ENCODE peak calls at places on chromosomes 3 and 15, in seven cellular contexts. U is iPS-NIHi11; B is PC-3; W is progenitor cell of endocrine pancreas; C is HTR-8/SVneo; P is AG09319; J is activated CD4-positive, alpha-beta T cell treated with anti-CD3 and anti-CD28 coated beads, Interleukin-2, amount 10 ng/mL, durations not matched to agents 7 days and 5 days. G is an unnamed sample.

GRCh38 chr3:193317901-193318300 is 60.7 kb downstream of the ATP13A5 start:
- DNase-seq in B (no peak), J (no peak), C (no peak), U (no peak), P (no peak), W (no peak), G (no peak)

GRCh38 chr3:129196601-129197000 is 12.9 kb upstream of the CNBP start:
- DNase-seq in P (no peak), W (no peak), B (no peak), U (no peak), J (no peak), C (no peak), G (no peak)

GRCh38 chr15:40357723-40358491 is at the start of gene DISP2:
- DNase-seq in U (peak), J (peak), C (peak), W (peak), B (peak), P (no peak), G (peak)

GRCh38 chr3:159762981-159763465 is 225.6 kb upstream of the IL12A start:
- DNase-seq in W (peak), U (peak), C (peak), P (peak), J (peak), B (peak), G (peak)

GRCh38 chr3:140972833-140973232 is 31.2 kb downstream of the SLC25A36 start:
- DNase-seq in W (no peak), U (no peak), B (peak), P (no peak), C (no peak), J (no peak), G (no peak)

GRCh38 chr15:70892912-70893560 is 410 bp downstream of the LRRC49 start:
- DNase-seq in C (peak), U (peak), J (no peak), P (peak), B (peak), W (no peak), G (no peak)

GRCh38 chr15:69794643-69795461 is 302.9 kb downstream of the TLE3 start:
- DNase-seq in P (no peak), W (no peak), U (peak), B (peak), C (peak), J (no peak), G (peak)

GRCh38 chr15:31571676-31572075 is 245.0 kb downstream of the KLF13 start:
- DNase-seq in P (no peak), U (peak), J (no peak), W (no peak), C (no peak), B (peak), G (no peak)

GRCh38 chr3:184785856-184786255 is 26.1 kb upstream of the VPS8 start:
- DNase-seq in J (no peak), P (no peak), B (no peak), W (no peak), U (no peak), C (no peak), G (no peak)

GRCh38 chr3:141484701-141485287 is 2.0 kb upstream of the RASA2 start:
- DNase-seq in B (no peak), C (no peak), J (no peak), U (no peak), W (no peak), P (no peak), G (no peak)

GRCh38 chr3:101984356-101984755 is 135.0 kb downstream of the NFKBIZ start:
- DNase-seq in W (no peak), J (no peak), U (no peak), B (peak), P (no peak), C (no peak), G (no peak)

GRCh38 chr15:49462242-49462641 is 39.2 kb downstream of the FGF7 start:
- DNase-seq in P (no peak), J (no peak), B (no peak), W (no peak), U (no peak), C (no peak), G (no peak)

GRCh38 chr3:131630117-131630516 is 127.3 kb upstream of the MRPL3 start:
- DNase-seq in C (no peak), B (peak), W (no peak), P (no peak), U (no peak), J (no peak), G (no peak)

GRCh38 chr3:39142067-39142466 is 11.3 kb downstream of the CSRNP1 start:
- DNase-seq in B (no peak), C (no peak), J (no peak), P (no peak), U (no peak), W (no peak), G (no peak)

GRCh38 chr3:97687734-97688133 is 76.8 kb upstream of the ARL6 start:
- DNase-seq in W (no peak), C (no peak), P (no peak), U (peak), J (no peak), B (peak), G (no peak)

GRCh38 chr15:45263854-45264253 is 11.8 kb downstream of the SLC28A2 start:
- DNase-seq in J (no peak), B (no peak), U (no peak), C (no peak), P (no peak), W (no peak), G (no peak)

GRCh38 chr3:108475220-108475782 is 35.1 kb downstream of the MYH15 start:
- DNase-seq in W (no peak), U (no peak), J (no peak), B (no peak), C (no peak), P (no peak), G (no peak)

GRCh38 chr3:184568918-184569829 is 7.6 kb downstream of the EPHB3 start:
- DNase-seq in U (peak), B (peak), J (no peak), W (no peak), P (peak), C (peak), G (peak)

GRCh38 chr3:67048067-67048715 is 50.1 kb downstream of the KBTBD8 start:
- DNase-seq in U (no peak), J (no peak), W (no peak), B (no peak), C (no peak), P (no peak), G (no peak)

GRCh38 chr3:24101676-24102168 is 156.6 kb downstream of the NR1D2 start:
- DNase-seq in P (no peak), J (no peak), U (no peak), B (peak), W (no peak), C (no peak), G (no peak)

G was measured in tibial artery.